ENCODE peak calls at places on chromosomes 5 and 9, in four cellular contexts. S, I, U and N are unnamed samples.

GRCh38 chr9:101397746-101398334 is 578 bp downstream of the MRPL50 start:
- DNase-seq in U (no peak), S (no peak), I (no peak), N (no peak)

GRCh38 chr9:33159058-33159759 is 7.9 kb downstream of the B4GALT1 start:
- DNase-seq in I (no peak), U (peak; percentile 86), S (no peak), N (peak; percentile 59)

GRCh38 chr5:180343110-180343845 is 9.9 kb downstream of the GFPT2 start:
- DNase-seq in S (no peak), U (no peak), I (no peak), N (no peak)

GRCh38 chr9:72524820-72525539 is 3.6 kb downstream of the TMC1 start:
- DNase-seq in U (no peak), S (no peak), I (no peak), N (peak; percentile 94)

GRCh38 chr9:107534510-107535078 is 45.0 kb upstream of the KLF4 start:
- DNase-seq in U (no peak), S (no peak), I (no peak), N (no peak)

GRCh38 chr9:126418608-126419007 is 92.0 kb downstream of the MVB12B start:
- DNase-seq in I (no peak), S (no peak), U (no peak), N (no peak)

GRCh38 chr9:13648676-13649075 is 369.2 kb upstream of the MPDZ start:
- DNase-seq in U (no peak), I (no peak), S (no peak), N (peak; percentile 47)

GRCh38 chr5:125012727-125013451 is 266.4 kb upstream of the ZNF608 start:
- DNase-seq in S (peak; percentile 65), U (no peak), I (no peak), N (no peak)

GRCh38 chr5:160287378-160288051 is 24.8 kb downstream of the CCNJL start:
- DNase-seq in S (peak; percentile 95), I (peak; percentile 81), U (peak; percentile 81), N (no peak)

GRCh38 chr9:112894031-112894430 is 3.4 kb upstream of the SLC46A2 start:
- DNase-seq in S (no peak), U (no peak), I (no peak), N (peak; percentile 68)

GRCh38 chr5:176731506-176732192 is 78.7 kb upstream of the UNC5A start:
- DNase-seq in S (no peak), U (no peak), I (no peak), N (no peak)

GRCh38 chr9:123131258-123131657 is 97.8 kb downstream of the GPR21 start:
- DNase-seq in S (peak; percentile 27), U (no peak), I (no peak), N (no peak)

GRCh38 chr9:95771556-95772280 is 103.8 kb upstream of the ERCC6L2 start:
- DNase-seq in I (no peak), U (peak; percentile 80), S (peak; percentile 42), N (no peak)

GRCh38 chr9:532707-533106 is 308.8 kb upstream of the DMRT1 start:
- DNase-seq in U (no peak), S (no peak), I (no peak), N (no peak)

GRCh38 chr9:78921341-78921740 is 624.4 kb downstream of the PSAT1 start:
- DNase-seq in S (no peak), I (no peak), U (no peak), N (no peak)

GRCh38 chr5:125005287-125005686 is 258.8 kb upstream of the ZNF608 start:
- DNase-seq in S (no peak), U (no peak), I (no peak), N (no peak)

GRCh38 chr9:15205632-15206243 is 101.3 kb downstream of the TTC39B start:
- DNase-seq in U (no peak), I (no peak), S (no peak), N (no peak)

GRCh38 chr9:5582835-5583195 is 46.1 kb upstream of the RIC1 start:
- DNase-seq in I (no peak), S (no peak), U (no peak), N (no peak)

GRCh38 chr5:54249210-54250028 is 61.0 kb downstream of the ARL15 start:
- DNase-seq in U (no peak), S (peak; percentile 52), I (no peak), N (peak; percentile 19)

GRCh38 chr5:132102101-132102701 is 28.6 kb downstream of the CSF2 start:
- DNase-seq in U (no peak), I (no peak), S (peak; percentile 17), N (peak; percentile 80)

GRCh38 chr5:95375591-95375990 is 15.6 kb upstream of the FAM81B start:
- DNase-seq in I (no peak), S (no peak), U (no peak), N (no peak)

GRCh38 chr9:77589046-77589795 is 58.9 kb downstream of the GNA14 start:
- DNase-seq in S (no peak), I (no peak), U (no peak), N (peak; percentile 95)

GRCh38 chr5:160155017-160155725 is 35.9 kb upstream of the PWWP2A start:
- DNase-seq in I (no peak), S (no peak), U (no peak), N (peak; percentile 59)

GRCh38 chr9:21993893-21994525 is at the start of gene CDKN2A:
- DNase-seq in U (peak; percentile 51), I (no peak), S (peak; percentile 52), N (peak; percentile 39)

GRCh38 chr9:72980183-72980582 is 27.3 kb upstream of the ALDH1A1 start:
- DNase-seq in U (no peak), S (no peak), I (no peak), N (no peak)

GRCh38 chr9:792331-793260 is 48.9 kb upstream of the DMRT1 start:
- DNase-seq in S (no peak), U (no peak), I (no peak), N (no peak)

GRCh38 chr9:136837146-136837855 is 5.0 kb upstream of the AJM1 start:
- DNase-seq in U (no peak), I (no peak), S (no peak), N (no peak)

GRCh38 chr5:10737880-10738279 is 23.2 kb downstream of the DAP start:
- DNase-seq in I (no peak), U (no peak), S (no peak), N (no peak)

GRCh38 chr9:129237195-129237611 is 59.1 kb upstream of the IER5L start:
- DNase-seq in U (peak; percentile 60), S (no peak), I (no peak), N (peak; percentile 54)

GRCh38 chr5:74028976-74029375 is 403.0 kb downstream of the ARHGEF28 start:
- DNase-seq in I (no peak), S (no peak), U (no peak), N (no peak)

GRCh38 chr9:98798254-98798653 is 1.9 kb upstream of the ANKS6 start:
- DNase-seq in S (no peak), U (no peak), I (no peak), N (no peak)
- H3K4me1 ChIP-seq in S (peaks cover 3% of the 10 kb centered on the region), U (peaks cover 3% of the 10 kb centered on the region), I (peaks cover 5% of the 10 kb centered on the region), N (peaks cover 24% of the 10 kb centered on the region)

GRCh38 chr9:134291961-134292871 is 34.0 kb upstream of the RXRA start:
- DNase-seq in S (no peak), I (no peak), U (no peak), N (no peak)

GRCh38 chr9:134294228-134295071 is 31.8 kb upstream of the RXRA start:
- DNase-seq in U (peak; percentile 68), S (no peak), I (no peak), N (no peak)

GRCh38 chr9:134293031-134293521 is 33.2 kb upstream of the RXRA start:
- DNase-seq in S (no peak), I (no peak), U (no peak), N (no peak)

GRCh38 chr9:134295101-134295745 is 31.0 kb upstream of the RXRA start:
- DNase-seq in S (no peak), U (no peak), I (no peak), N (no peak)

GRCh38 chr9:134293576-134294227 is 32.6 kb upstream of the RXRA start:
- DNase-seq in U (no peak), S (no peak), I (no peak), N (no peak)
- H3K4me3 ChIP-seq in U (peak overlapping the region; percentile 6), S (no peak overlapping the region), I (no peak overlapping the region), N (no peak overlapping the region)

GRCh38 chr9:133933426-133934026 is 58.6 kb downstream of the VAV2 start:
- DNase-seq in S (no peak), I (no peak), U (no peak), N (no peak)

GRCh38 chr9:133932633-133933032 is 59.5 kb downstream of the VAV2 start:
- DNase-seq in U (no peak), S (no peak), I (no peak), N (no peak)

GRCh38 chr9:133931059-133931458 is 61.1 kb downstream of the VAV2 start:
- DNase-seq in S (no peak), I (no peak), U (no peak), N (no peak)

GRCh38 chr9:133930046-133931015 is 61.8 kb downstream of the VAV2 start:
- DNase-seq in I (no peak), S (no peak), U (no peak), N (no peak)

GRCh38 chr9:133932176-133932575 is 59.9 kb downstream of the VAV2 start:
- DNase-seq in U (peak; percentile 50), S (no peak), I (no peak), N (no peak)
- H3K4me1 ChIP-seq in U (peaks cover 8% of the 10 kb centered on the region), S (no peaks in the 10 kb centered on the region), I (no peaks in the 10 kb centered on the region), N (no peaks in the 10 kb centered on the region)

GRCh38 chr5:40495172-40495699 is 184.5 kb upstream of the PTGER4 start:
- DNase-seq in U (no peak), S (no peak), I (no peak), N (no peak)
- H3K4me3 ChIP-seq in U (no peak overlapping the region), S (no peak overlapping the region), I (no peak overlapping the region), N (no peak overlapping the region)